ENCODE peak calls at places on chromosomes 13 and 19, in seven cellular contexts. M is tibial artery, G is Peyer's patch, Q is neural progenitor cell, I is spleen, E is psoas muscle, Z is HCT116. H is an unnamed sample.

GRCh38 chr13:94327318-94327717 is 152.2 kb downstream of the DCT start:
- DNase-seq in I (no peak), M (no peak), Z (no peak), Q (no peak), E (no peak), G (no peak), H (no peak)

GRCh38 chr13:67285611-67286010 is 55.5 kb upstream of the PCDH9 start:
- DNase-seq in G (no peak), M (no peak), E (no peak), Q (no peak), I (no peak), Z (no peak), H (no peak)

GRCh38 chr19:46984077-46985010 is 35.3 kb upstream of the NPAS1 start:
- DNase-seq in I (peak; percentile 47), M (no peak), Z (no peak), G (no peak), E (peak; percentile 50), Q (no peak), H (no peak)

GRCh38 chr19:11699931-11700794 is 38.6 kb downstream of the ZNF823 start:
- DNase-seq in G (no peak), I (no peak), Z (peak; percentile 38), E (no peak), Q (peak; percentile 37), M (no peak), H (no peak)

GRCh38 chr13:103996733-103997132 is 930.5 kb upstream of the SLC10A2 start:
- DNase-seq in M (no peak), I (no peak), G (no peak), E (no peak), Z (no peak), Q (no peak), H (no peak)

GRCh38 chr13:108780706-108781105 is 151.3 kb downstream of the MYO16 start:
- DNase-seq in M (no peak), Z (no peak), Q (no peak), E (no peak), G (no peak), I (no peak), H (no peak)

GRCh38 chr13:27476943-27477681 is 26.7 kb upstream of the MTIF3 start:
- DNase-seq in M (no peak), I (no peak), Q (no peak), Z (no peak), G (peak; percentile 50), E (no peak), H (no peak)

GRCh38 chr19:41694196-41694595 is 6.1 kb upstream of the CEACAM7 start:
- DNase-seq in Q (no peak), G (no peak), I (no peak), Z (no peak), E (no peak), M (no peak), H (no peak)

GRCh38 chr13:34155931-34156607 is 338.1 kb downstream of the RFC3 start:
- DNase-seq in I (no peak), Z (peak; percentile 61), G (no peak), Q (no peak), E (no peak), M (no peak), H (peak; percentile 77)

GRCh38 chr19:13437919-13438618 is 68.2 kb downstream of the CACNA1A start:
- DNase-seq in Q (no peak), E (no peak), Z (no peak), I (no peak), M (no peak), G (no peak), H (peak; percentile 11)

GRCh38 chr13:99033814-99034213 is 56.0 kb upstream of the DOCK9 start:
- DNase-seq in Q (peak; percentile 33), M (no peak), Z (no peak), E (no peak), I (no peak), G (no peak), H (no peak)

GRCh38 chr13:70964124-70964523 is 855.9 kb upstream of the KLHL1 start:
- DNase-seq in I (no peak), M (no peak), E (no peak), G (no peak), Z (no peak), Q (peak; percentile 33), H (no peak)
- TF ChIP-seq CTCF in I (no peak), M (no peak), E (no peak), G (peak; percentile 37), Z (no peak), Q (peak; percentile 58), H (no peak)

DNA sequence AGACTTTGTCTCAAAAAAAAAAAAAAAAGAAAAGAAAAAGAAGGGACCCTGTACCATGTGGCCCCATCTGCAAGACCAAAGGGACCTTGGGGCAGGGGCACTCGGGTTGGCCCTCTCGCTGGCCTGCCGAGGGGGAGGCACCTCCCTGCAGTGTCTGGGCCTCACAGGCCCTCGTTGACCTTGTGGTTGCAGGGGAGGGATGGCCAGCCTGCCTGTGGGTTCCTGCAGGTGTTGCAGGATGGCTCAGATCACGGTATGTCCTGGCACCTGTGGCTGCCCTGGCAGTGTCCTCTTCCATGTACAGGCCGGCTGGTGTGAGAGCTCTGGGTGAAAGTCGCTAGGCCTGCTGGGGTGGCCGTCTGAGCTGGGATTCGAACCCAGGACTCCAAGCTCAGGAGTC is 4.7 kb upstream of the PGLS start:
- DNase-seq in E (no peak), Z (no peak), Q (no peak), M (no peak), G (no peak), I (no peak), H (no peak)
- H3K4me1 ChIP-seq in E (peaks cover 16% of the 10 kb centered on the region), Z (peaks cover 46% of the 10 kb centered on the region), Q (no peaks in the 10 kb centered on the region), M (peaks cover 17% of the 10 kb centered on the region), G (peaks cover 4% of the 10 kb centered on the region), I (peaks cover 59% of the 10 kb centered on the region), H (peaks cover 5% of the 10 kb centered on the region)

DNA sequence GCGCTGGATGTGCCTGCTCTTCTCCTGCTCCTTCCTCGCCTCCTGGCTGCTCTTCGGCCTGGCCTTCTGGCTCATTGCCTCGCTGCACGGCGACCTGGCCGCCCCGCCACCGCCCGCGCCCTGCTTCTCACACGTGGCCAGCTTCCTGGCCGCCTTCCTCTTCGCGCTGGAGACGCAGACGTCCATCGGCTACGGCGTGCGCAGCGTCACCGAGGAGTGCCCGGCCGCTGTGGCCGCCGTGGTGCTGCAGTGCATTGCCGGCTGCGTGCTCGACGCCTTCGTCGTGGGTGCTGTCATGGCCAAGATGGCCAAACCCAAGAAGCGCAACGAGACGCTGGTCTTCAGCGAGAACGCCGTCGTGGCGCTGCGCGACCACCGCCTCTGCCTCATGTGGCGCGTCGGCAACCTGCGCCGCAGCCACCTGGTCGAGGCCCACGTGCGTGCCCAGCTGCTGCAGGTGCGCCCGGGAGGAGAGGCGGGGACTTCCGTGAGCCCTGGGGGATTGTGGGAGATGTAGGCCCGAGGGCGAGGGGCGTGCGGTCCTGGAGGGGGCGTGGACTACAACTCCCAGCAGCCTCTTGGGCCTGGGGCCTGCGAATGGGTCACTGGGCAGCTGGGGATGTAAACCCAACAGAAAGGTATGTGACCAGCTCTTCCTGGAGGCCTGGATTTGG is 6.7 kb downstream of the KCNJ14 start:
- DNase-seq in I (no peak), Z (peak; percentile 21), Q (peak; percentile 39), M (no peak), E (no peak), G (no peak), H (no peak)
- H3K27ac ChIP-seq in I (no peak overlapping the region), Z (no peak overlapping the region), Q (no peak overlapping the region), M (no peak overlapping the region), E (no peak overlapping the region), G (no peak overlapping the region), H (no peak overlapping the region)

GRCh38 chr13:23715762-23716235 is 145.6 kb downstream of the TNFRSF19 start:
- DNase-seq in M (no peak), Q (no peak), E (no peak), I (no peak), G (no peak), Z (peak; percentile 18), H (no peak)
- TF ChIP-seq CTCF in M (no peak), Q (no peak), E (no peak), I (no peak), G (peak; percentile 18), Z (peak; percentile 16), H (peak; percentile 75)

DNA sequence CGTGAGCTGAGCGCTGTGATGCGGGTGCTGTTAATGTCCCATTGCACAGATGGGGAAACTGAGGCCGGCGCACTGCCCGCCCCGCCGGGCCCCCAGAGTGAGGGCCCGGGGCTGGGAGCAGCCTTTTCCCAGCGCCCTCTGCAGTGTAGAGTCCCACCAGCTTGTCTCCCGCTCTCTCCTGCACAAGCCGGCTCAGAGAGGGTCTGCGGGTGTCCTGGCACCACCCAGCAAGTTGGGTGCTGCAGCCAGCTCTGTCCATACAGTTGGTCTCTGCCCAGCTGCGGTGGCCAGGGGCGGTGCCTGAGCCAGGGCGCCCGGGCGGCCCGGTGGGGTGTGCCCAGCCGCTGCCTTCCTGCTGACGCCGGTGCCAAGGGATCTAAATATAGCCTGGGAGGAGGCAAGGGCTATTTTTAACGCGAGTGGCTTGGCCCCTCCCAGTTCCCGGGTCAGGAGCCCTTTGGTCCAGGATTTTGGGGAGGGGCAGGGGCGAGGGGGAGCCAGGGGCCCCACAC is 19.3 kb downstream of the GADD45B start:
- DNase-seq in G (no peak), Q (peak; percentile 21), M (peak; percentile 95), I (peak; percentile 88), E (peak; percentile 80), Z (no peak), H (no peak)
- H3K4me1 ChIP-seq in G (no peaks in the 10 kb centered on the region), Q (peaks cover 8% of the 10 kb centered on the region), M (peaks cover 40% of the 10 kb centered on the region), I (peaks cover 60% of the 10 kb centered on the region), E (peaks cover 35% of the 10 kb centered on the region), Z (peaks cover 71% of the 10 kb centered on the region), H (peaks cover 9% of the 10 kb centered on the region)

DNA sequence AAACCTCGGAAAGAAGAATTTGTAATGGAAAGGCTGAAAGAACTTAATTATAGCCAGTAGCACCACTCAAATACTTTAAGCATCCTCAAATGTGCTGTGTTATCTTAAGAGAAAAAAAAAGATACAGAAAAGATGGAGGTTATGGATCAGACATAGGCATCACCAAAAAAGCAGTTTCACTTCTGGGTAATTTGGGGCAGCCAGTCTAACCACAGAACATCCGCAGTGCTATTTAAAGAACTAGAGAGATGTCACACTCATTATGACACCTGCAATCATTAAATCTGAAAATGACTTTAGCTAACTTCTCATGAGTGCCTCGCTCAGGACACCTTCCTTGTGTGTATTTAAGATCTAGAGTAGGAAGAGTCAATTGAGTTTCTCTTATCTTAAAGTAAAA is 211.8 kb downstream of the RBM26 start:
- DNase-seq in Q (no peak), E (no peak), I (no peak), Z (no peak), M (no peak), G (peak; percentile 42), H (no peak)
- H3K27ac ChIP-seq in Q (no peak overlapping the region), E (no peak overlapping the region), I (no peak overlapping the region), Z (no peak overlapping the region), M (no peak overlapping the region), G (no peak overlapping the region), H (no peak overlapping the region)

H was measured in foreskin keratinocyte.